ENCODE peak calls at places on chromosomes 16 and 17, in four cellular contexts. V is Panc1, W is aorta, N is left ventricle myocardium inferior. M is an unnamed sample.

GRCh38 chr17:64356304-64356686 is 34.4 kb downstream of the PECAM1 start:
- DNase-seq in V (no peak), N (no peak), W (peak; percentile 45), M (no peak)

GRCh38 chr16:54847207-54847606 is 83.5 kb upstream of the IRX5 start:
- DNase-seq in W (no peak), N (no peak), V (no peak), M (no peak)

GRCh38 chr17:11264183-11264871 is 23.3 kb downstream of the SHISA6 start:
- DNase-seq in V (no peak), W (no peak), N (no peak), M (no peak)

GRCh38 chr17:49480833-49481615 is 14.1 kb upstream of the NGFR start:
- DNase-seq in N (no peak), W (no peak), V (no peak), M (no peak)

GRCh38 chr16:24071990-24072389 is 184.1 kb upstream of the CACNG3 start:
- DNase-seq in W (no peak), N (no peak), V (no peak), M (no peak)

GRCh38 chr17:42618442-42619150 is 9.1 kb downstream of the TUBG1 start:
- DNase-seq in V (no peak), N (peak; percentile 60), W (no peak), M (no peak)

GRCh38 chr16:58331024-58331707 is 36.3 kb upstream of the PRSS54 start:
- DNase-seq in N (no peak), V (no peak), W (no peak), M (no peak)

GRCh38 chr16:29824589-29825144 is 4.4 kb downstream of the MVP start:
- DNase-seq in W (no peak), N (no peak), V (no peak), M (peak; percentile 81)

GRCh38 chr16:1825864-1826690 is 548 bp downstream of the HAGH start:
- DNase-seq in V (no peak), W (no peak), N (peak; percentile 54), M (no peak)

GRCh38 chr17:78412403-78412802 is 34.0 kb downstream of the PGS1 start:
- DNase-seq in N (no peak), V (no peak), W (no peak), M (no peak)

GRCh38 chr16:28873543-28874201 is 4.6 kb upstream of the ATP2A1 start:
- DNase-seq in V (no peak), W (peak; percentile 77), N (no peak), M (peak; percentile 53)

GRCh38 chr16:75266738-75267630 is 15.6 kb upstream of the BCAR1 start:
- DNase-seq in N (no peak), W (no peak), V (no peak), M (no peak)

GRCh38 chr16:47887496-47887895 is 268.3 kb downstream of the ABCC12 start:
- DNase-seq in N (no peak), W (no peak), V (no peak), M (no peak)

GRCh38 chr17:50107790-50108414 is 12.8 kb downstream of the PDK2 start:
- DNase-seq in W (no peak), V (no peak), N (no peak), M (no peak)

GRCh38 chr17:80118601-80119270 is 17.4 kb downstream of the GAA start:
- DNase-seq in V (no peak), N (no peak), W (no peak), M (no peak)

GRCh38 chr17:59331929-59332889 is 754 bp downstream of the YPEL2 start:
- DNase-seq in N (peak; percentile 73), V (no peak), W (peak; percentile 90), M (no peak)

GRCh38 chr17:66750756-66751543 is 84.0 kb upstream of the CACNG5 start:
- DNase-seq in W (no peak), V (no peak), N (no peak), M (no peak)

GRCh38 chr16:49350265-49351103 is 23.1 kb upstream of the C16orf78 start:
- DNase-seq in N (peak; percentile 52), W (peak; percentile 87), V (peak; percentile 32), M (peak; percentile 54)

GRCh38 chr16:57998484-57998883 is 2.0 kb downstream of the ZNF319 start:
- DNase-seq in W (peak; percentile 74), N (peak; percentile 46), V (no peak), M (no peak)

GRCh38 chr17:4110152-4110551 is 32.7 kb downstream of the ZZEF1 start:
- DNase-seq in N (no peak), W (no peak), V (no peak), M (no peak)

GRCh38 chr16:11190585-11191565 is 65.1 kb downstream of the SOCS1 start:
- DNase-seq in V (no peak), W (no peak), N (no peak), M (no peak)

GRCh38 chr16:48184681-48185080 is 28.9 kb upstream of the ABCC12 start:
- DNase-seq in V (no peak), W (no peak), N (no peak), M (no peak)

GRCh38 chr16:85270365-85270764 is 158.1 kb upstream of the CIBAR2 start:
- DNase-seq in N (no peak), W (no peak), V (no peak), M (no peak)

GRCh38 chr17:82094931-82095776 is 2.9 kb downstream of the FASN start:
- DNase-seq in V (no peak), W (no peak), N (peak; percentile 15), M (no peak)

GRCh38 chr17:21029032-21029431 is 13.8 kb downstream of the USP22 start:
- DNase-seq in W (no peak), V (no peak), N (no peak), M (peak; percentile 83)

GRCh38 chr16:77790964-77791363 is 2.6 kb downstream of the VAT1L start:
- DNase-seq in V (no peak), N (no peak), W (no peak), M (no peak)

DNA sequence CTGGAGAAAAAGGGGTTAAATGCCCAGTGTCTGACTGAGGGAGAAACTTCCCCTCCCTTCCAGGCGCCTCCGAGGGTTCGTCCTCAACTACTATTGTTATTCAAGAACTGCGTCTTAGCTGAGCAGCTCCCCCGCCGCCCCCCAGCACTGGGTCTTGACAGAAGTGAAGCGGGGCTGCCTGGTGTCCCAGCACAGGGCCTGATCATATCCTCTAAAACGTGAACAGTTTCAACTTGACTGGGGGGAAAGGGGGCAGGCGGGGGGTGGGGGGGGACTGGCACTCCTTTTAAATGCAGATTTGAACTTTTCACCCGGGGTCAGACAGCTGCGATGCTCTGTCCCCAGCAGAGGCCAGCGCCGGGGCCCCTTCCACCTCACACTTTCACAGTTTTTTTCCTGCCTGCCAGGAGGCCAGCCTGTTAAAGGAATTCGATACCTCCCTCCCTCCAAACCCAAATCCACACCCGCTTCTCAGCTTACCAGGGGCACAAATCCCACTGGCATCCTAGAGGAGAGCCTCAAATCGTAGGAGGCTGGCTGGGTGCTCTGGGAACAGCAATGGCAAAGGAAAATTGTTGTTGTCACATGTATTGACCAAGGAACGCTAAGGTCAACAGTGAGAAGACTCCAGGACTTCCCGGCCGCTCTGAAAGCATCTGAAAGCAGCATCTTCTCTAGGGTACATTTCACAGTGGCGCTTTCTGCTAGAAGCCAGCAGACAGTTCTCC is 14.5 kb downstream of the ZFHX3 start:
- DNase-seq in V (no peak), N (no peak), W (no peak), M (no peak)
- H3K4me1 ChIP-seq in V (peaks cover 31% of the 10 kb centered on the region), N (peaks cover 78% of the 10 kb centered on the region), W (no peaks in the 10 kb centered on the region), M (peaks cover 37% of the 10 kb centered on the region)

DNA sequence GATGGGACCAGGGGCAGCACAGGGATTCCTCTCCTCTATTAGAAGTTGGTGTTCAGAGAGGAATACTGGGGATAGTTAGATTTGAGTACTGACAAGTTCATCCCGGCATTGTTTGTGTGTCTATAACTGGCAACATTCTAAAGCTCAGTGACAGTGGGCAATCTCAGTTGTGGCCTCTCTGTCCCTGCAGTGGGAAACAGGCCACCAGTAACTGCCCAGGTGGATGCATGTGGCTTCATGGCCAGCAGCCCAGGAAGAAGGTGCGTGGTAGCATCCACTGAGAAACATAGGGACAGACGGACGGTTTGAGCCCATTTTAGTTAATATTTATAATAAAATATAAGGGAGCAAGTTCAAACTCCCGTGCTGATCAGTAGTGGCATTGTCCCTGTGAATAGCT is 51.5 kb downstream of the B9D1 start:
- DNase-seq in W (no peak), V (no peak), N (no peak), M (no peak)
- H3K27ac ChIP-seq in W (no peak overlapping the region), V (no peak overlapping the region), N (peak overlapping the region; percentile 78), M (peak overlapping the region; percentile 82)

GRCh38 chr17:9028632-9029570 is 7.6 kb downstream of the NTN1 start:
- DNase-seq in N (no peak), V (no peak), W (no peak), M (no peak)
- H3K4me3 ChIP-seq in N (no peak overlapping the region), V (no peak overlapping the region), W (no peak overlapping the region), M (no peak overlapping the region)

GRCh38 chr16:84047206-84047605 is 4.6 kb upstream of the SLC38A8 start:
- DNase-seq in N (no peak), V (no peak), W (peak; percentile 36), M (no peak)

GRCh38 chr16:84048871-84049270 is 6.3 kb upstream of the SLC38A8 start:
- DNase-seq in V (no peak), W (peak; percentile 46), N (no peak), M (no peak)

GRCh38 chr16:84049403-84050060 is 6.9 kb upstream of the SLC38A8 start:
- DNase-seq in W (peak; percentile 75), V (no peak), N (no peak), M (no peak)

GRCh38 chr16:84047626-84048025 is 5.0 kb upstream of the SLC38A8 start:
- DNase-seq in W (peak; percentile 59), N (no peak), V (no peak), M (no peak)

GRCh38 chr16:84048306-84048705 is 5.7 kb upstream of the SLC38A8 start:
- DNase-seq in W (peak; percentile 52), V (no peak), N (no peak), M (no peak)
- H3K4me1 ChIP-seq in W (no peaks in the 10 kb centered on the region), V (no peaks in the 10 kb centered on the region), N (peaks cover 19% of the 10 kb centered on the region), M (no peaks in the 10 kb centered on the region)

GRCh38 chr17:57207396-57207795 is 48.9 kb upstream of the MSI2 start:
- DNase-seq in W (no peak), V (no peak), N (no peak), M (no peak)

GRCh38 chr17:57210224-57210553 is 46.1 kb upstream of the MSI2 start:
- DNase-seq in V (no peak), W (no peak), N (no peak), M (peak; percentile 15)

GRCh38 chr17:57211543-57211942 is 44.8 kb upstream of the MSI2 start:
- DNase-seq in V (no peak), N (no peak), W (no peak), M (peak; percentile 53)

GRCh38 chr17:57213180-57213825 is 43.0 kb upstream of the MSI2 start:
- DNase-seq in V (no peak), N (no peak), W (no peak), M (no peak)

GRCh38 chr17:57211010-57211411 is 45.3 kb upstream of the MSI2 start:
- DNase-seq in V (no peak), W (no peak), N (no peak), M (no peak)
- H3K27ac ChIP-seq in V (no peak overlapping the region), W (no peak overlapping the region), N (no peak overlapping the region), M (peak overlapping the region; percentile 3)

DNA sequence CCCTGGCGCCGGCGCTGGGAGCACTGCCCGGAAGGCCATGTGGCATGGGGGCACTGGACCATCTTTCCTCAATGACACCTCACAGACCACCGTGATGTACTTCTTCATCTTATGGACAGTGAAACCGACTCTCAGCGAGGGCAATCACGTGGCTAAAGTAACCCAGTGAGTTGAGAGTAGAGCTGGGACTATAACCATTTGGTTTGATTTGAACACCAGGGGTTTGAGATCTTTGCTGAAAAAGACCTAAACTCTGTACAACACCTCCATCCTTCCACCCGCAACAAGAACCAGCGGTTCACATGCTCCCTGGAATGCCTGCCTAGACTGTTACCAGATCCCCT is 3.3 kb downstream of the ITGA2B start:
- DNase-seq in W (no peak), N (no peak), V (no peak), M (no peak)
- H3K4me3 ChIP-seq in W (no peak overlapping the region), N (peak overlapping the region; percentile 72), V (no peak overlapping the region), M (no peak overlapping the region)